ENCODE peak calls at places on chromosome 13, in six cellular contexts. One of them, this sample, is unnamed.

GRCh38 chr13:95245072-95245471 is 56.2 kb downstream of the ABCC4 start:
- DNase-seq in SK-N-SH: no peak
- DNase-seq in K562: no peak
- DNase-seq in GM12878: no peak
- DNase-seq in HepG2: no peak
- DNase-seq in HCT116: no peak
- DNase-seq in this sample: no peak

GRCh38 chr13:105334211-105334610 is 1201.3 kb downstream of the EFNB2 start:
- DNase-seq in HepG2: no peak
- DNase-seq in K562: no peak
- DNase-seq in SK-N-SH: no peak
- DNase-seq in GM12878: no peak
- DNase-seq in HCT116: no peak
- DNase-seq in this sample: no peak

GRCh38 chr13:51249767-51250741 is 27.9 kb downstream of the FAM124A start:
- DNase-seq in HepG2: peak; percentile 13
- DNase-seq in HCT116: peak; percentile 4
- DNase-seq in K562: peak; percentile 24
- DNase-seq in GM12878: no peak
- DNase-seq in SK-N-SH: peak; percentile 65
- DNase-seq in this sample: no peak

GRCh38 chr13:26910754-26911465 is 150.3 kb upstream of the GPR12 start:
- DNase-seq in SK-N-SH: no peak
- DNase-seq in HepG2: no peak
- DNase-seq in HCT116: no peak
- DNase-seq in GM12878: no peak
- DNase-seq in K562: no peak
- DNase-seq in this sample: no peak

GRCh38 chr13:26977541-26977940 is 194.1 kb downstream of the USP12 start:
- DNase-seq in K562: no peak
- DNase-seq in SK-N-SH: no peak
- DNase-seq in HCT116: no peak
- DNase-seq in HepG2: no peak
- DNase-seq in GM12878: no peak
- DNase-seq in this sample: no peak

GRCh38 chr13:110869805-110870706 is 44.8 kb downstream of the ANKRD10 start:
- DNase-seq in K562: peak; percentile 79
- DNase-seq in SK-N-SH: peak; percentile 58
- DNase-seq in GM12878: no peak
- DNase-seq in HepG2: peak; percentile 89
- DNase-seq in HCT116: peak; percentile 99
- DNase-seq in this sample: peak; percentile 95

GRCh38 chr13:101204270-101205011 is 211.9 kb downstream of the NALCN start:
- DNase-seq in K562: no peak
- DNase-seq in SK-N-SH: peak; percentile 18
- DNase-seq in HepG2: no peak
- DNase-seq in HCT116: no peak
- DNase-seq in GM12878: no peak
- DNase-seq in this sample: no peak

GRCh38 chr13:37138169-37138568 is 32.7 kb upstream of the CSNK1A1L start:
- DNase-seq in GM12878: no peak
- DNase-seq in SK-N-SH: no peak
- DNase-seq in HepG2: peak; percentile 19
- DNase-seq in K562: no peak
- DNase-seq in HCT116: peak; percentile 1
- DNase-seq in this sample: no peak

GRCh38 chr13:29594310-29594709 is 1.2 kb downstream of the SLC7A1 start:
- DNase-seq in HepG2: peak; percentile 81
- DNase-seq in SK-N-SH: peak; percentile 62
- DNase-seq in GM12878: peak; percentile 21
- DNase-seq in HCT116: no peak
- DNase-seq in K562: no peak
- DNase-seq in this sample: peak; percentile 41

GRCh38 chr13:98677398-98677797 is 75.1 kb downstream of the SLC15A1 start:
- DNase-seq in GM12878: no peak
- DNase-seq in SK-N-SH: no peak
- DNase-seq in HepG2: no peak
- DNase-seq in HCT116: no peak
- DNase-seq in K562: no peak
- DNase-seq in this sample: no peak

GRCh38 chr13:83880275-83881027 is 1.8 kb downstream of the SLITRK1 start:
- DNase-seq in HepG2: no peak
- DNase-seq in GM12878: no peak
- DNase-seq in SK-N-SH: no peak
- DNase-seq in K562: no peak
- DNase-seq in HCT116: no peak
- DNase-seq in this sample: no peak

GRCh38 chr13:66492479-66492878 is 737.7 kb downstream of the PCDH9 start:
- DNase-seq in HepG2: peak; percentile 3
- DNase-seq in K562: peak; percentile 4
- DNase-seq in SK-N-SH: peak; percentile 4
- DNase-seq in HCT116: peak; percentile 10
- DNase-seq in GM12878: no peak
- DNase-seq in this sample: no peak

GRCh38 chr13:111183087-111183645 is 68.1 kb downstream of the ARHGEF7 start:
- DNase-seq in GM12878: no peak
- DNase-seq in HepG2: no peak
- DNase-seq in HCT116: no peak
- DNase-seq in SK-N-SH: no peak
- DNase-seq in K562: no peak
- DNase-seq in this sample: no peak

GRCh38 chr13:113468461-113469147 is 15.3 kb upstream of the ADPRHL1 start:
- DNase-seq in HCT116: no peak
- DNase-seq in GM12878: no peak
- DNase-seq in SK-N-SH: no peak
- DNase-seq in HepG2: no peak
- DNase-seq in K562: no peak
- DNase-seq in this sample: no peak

GRCh38 chr13:43835701-43836100 is 43.8 kb downstream of the CCDC122 start:
- DNase-seq in K562: no peak
- DNase-seq in SK-N-SH: no peak
- DNase-seq in GM12878: no peak
- DNase-seq in HepG2: no peak
- DNase-seq in HCT116: no peak
- DNase-seq in this sample: no peak

GRCh38 chr13:30576528-30576927 is 41.2 kb upstream of the USPL1 start:
- DNase-seq in HCT116: no peak
- DNase-seq in GM12878: no peak
- DNase-seq in K562: no peak
- DNase-seq in SK-N-SH: no peak
- DNase-seq in HepG2: peak; percentile 1
- DNase-seq in this sample: no peak

GRCh38 chr13:77986699-77987098 is 68.1 kb upstream of the EDNRB start:
- DNase-seq in SK-N-SH: no peak
- DNase-seq in K562: no peak
- DNase-seq in HepG2: no peak
- DNase-seq in HCT116: no peak
- DNase-seq in GM12878: no peak
- DNase-seq in this sample: no peak

GRCh38 chr13:47463726-47464125 is 537.3 kb downstream of the SUCLA2 start:
- DNase-seq in K562: no peak
- DNase-seq in GM12878: no peak
- DNase-seq in SK-N-SH: no peak
- DNase-seq in HepG2: no peak
- DNase-seq in HCT116: no peak
- DNase-seq in this sample: no peak

GRCh38 chr13:77507931-77508776 is 27.4 kb upstream of the SCEL start:
- DNase-seq in HepG2: no peak
- DNase-seq in SK-N-SH: no peak
- DNase-seq in K562: no peak
- DNase-seq in HCT116: peak; percentile 42
- DNase-seq in GM12878: no peak
- DNase-seq in this sample: no peak

GRCh38 chr13:43057653-43058317 is 34.4 kb downstream of the DNAJC15 start:
- DNase-seq in K562: no peak
- DNase-seq in HCT116: peak; percentile 68
- DNase-seq in SK-N-SH: no peak
- DNase-seq in HepG2: peak; percentile 97
- DNase-seq in GM12878: no peak
- DNase-seq in this sample: no peak

GRCh38 chr13:43339843-43340550 is 316.6 kb downstream of the DNAJC15 start:
- DNase-seq in HepG2: no peak
- DNase-seq in K562: no peak
- DNase-seq in GM12878: no peak
- DNase-seq in SK-N-SH: no peak
- DNase-seq in HCT116: no peak
- DNase-seq in this sample: no peak

GRCh38 chr13:28819046-28819747 is 942 bp upstream of the MTUS2 start:
- DNase-seq in HCT116: no peak
- DNase-seq in K562: peak; percentile 8
- DNase-seq in GM12878: no peak
- DNase-seq in HepG2: no peak
- DNase-seq in SK-N-SH: no peak
- DNase-seq in this sample: no peak

GRCh38 chr13:51311957-51312520 is 27.5 kb upstream of the SERPINE3 start:
- DNase-seq in SK-N-SH: no peak
- DNase-seq in K562: no peak
- DNase-seq in HCT116: no peak
- DNase-seq in HepG2: no peak
- DNase-seq in GM12878: no peak
- DNase-seq in this sample: no peak

GRCh38 chr13:25906211-25906661 is 145.6 kb downstream of the SHISA2 start:
- DNase-seq in HCT116: no peak
- DNase-seq in HepG2: no peak
- DNase-seq in K562: no peak
- DNase-seq in GM12878: no peak
- DNase-seq in SK-N-SH: no peak
- DNase-seq in this sample: no peak

GRCh38 chr13:50386527-50387123 is 371.4 kb downstream of the KCNRG start:
- DNase-seq in K562: no peak
- DNase-seq in HCT116: no peak
- DNase-seq in SK-N-SH: no peak
- DNase-seq in HepG2: no peak
- DNase-seq in GM12878: no peak
- DNase-seq in this sample: no peak

GRCh38 chr13:43354147-43354945 is 331.0 kb downstream of the DNAJC15 start:
- DNase-seq in GM12878: no peak
- DNase-seq in HepG2: no peak
- DNase-seq in HCT116: no peak
- DNase-seq in K562: no peak
- DNase-seq in SK-N-SH: peak; percentile 19
- DNase-seq in this sample: no peak

GRCh38 chr13:44422755-44423643 is 49.4 kb downstream of the SERP2 start:
- DNase-seq in K562: no peak
- DNase-seq in HepG2: no peak
- DNase-seq in SK-N-SH: no peak
- DNase-seq in GM12878: no peak
- DNase-seq in HCT116: no peak
- DNase-seq in this sample: no peak

DNA sequence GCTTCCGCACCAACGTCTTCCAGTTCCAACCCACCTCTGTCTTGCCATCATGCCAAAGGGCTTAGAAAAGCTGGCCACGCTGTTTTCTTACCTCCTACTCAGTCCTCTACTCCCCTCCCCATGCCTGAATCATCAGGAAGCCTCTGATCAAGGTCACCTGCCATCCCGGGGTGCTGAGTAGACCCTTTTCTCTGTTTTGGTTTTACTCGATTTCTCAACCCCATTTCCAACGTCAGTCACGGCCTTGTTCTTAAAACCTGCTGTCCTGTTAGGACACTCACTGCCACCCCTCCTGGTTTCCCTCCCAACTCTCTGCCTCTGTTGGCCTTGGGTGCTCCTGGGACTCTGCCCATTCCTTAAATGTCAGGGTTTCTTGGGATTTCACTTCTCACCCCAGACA is 350.1 kb downstream of the FOXO1 start:
- DNase-seq in K562: no peak
- DNase-seq in HepG2: no peak
- DNase-seq in GM12878: no peak
- DNase-seq in HCT116: no peak
- DNase-seq in SK-N-SH: no peak
- DNase-seq in this sample: no peak
- TF ChIP-seq REST in K562: no peak
- TF ChIP-seq REST in HepG2: no peak
- TF ChIP-seq REST in GM12878: no peak
- TF ChIP-seq REST in HCT116: no peak
- TF ChIP-seq REST in SK-N-SH: no peak
- TF ChIP-seq REST in this sample: no peak

GRCh38 chr13:22592515-22592914 is 588.3 kb upstream of the SGCG start:
- DNase-seq in HepG2: no peak
- DNase-seq in GM12878: no peak
- DNase-seq in K562: no peak
- DNase-seq in HCT116: no peak
- DNase-seq in SK-N-SH: no peak
- DNase-seq in this sample: no peak
- TF ChIP-seq SIN3A in HepG2: no peak
- TF ChIP-seq SIN3A in GM12878: no peak
- TF ChIP-seq SIN3A in K562: no peak
- TF ChIP-seq SIN3A in HCT116: no peak
- TF ChIP-seq SIN3A in SK-N-SH: no peak
- TF ChIP-seq SIN3A in this sample: no peak

GRCh38 chr13:71312923-71313322 is 554.1 kb downstream of the DACH1 start:
- DNase-seq in HCT116: no peak
- DNase-seq in SK-N-SH: no peak
- DNase-seq in K562: no peak
- DNase-seq in GM12878: no peak
- DNase-seq in HepG2: no peak
- DNase-seq in this sample: no peak

GRCh38 chr13:71320452-71320851 is 546.6 kb downstream of the DACH1 start:
- DNase-seq in GM12878: no peak
- DNase-seq in K562: no peak
- DNase-seq in HCT116: no peak
- DNase-seq in SK-N-SH: no peak
- DNase-seq in HepG2: peak; percentile 24
- DNase-seq in this sample: no peak

DNA sequence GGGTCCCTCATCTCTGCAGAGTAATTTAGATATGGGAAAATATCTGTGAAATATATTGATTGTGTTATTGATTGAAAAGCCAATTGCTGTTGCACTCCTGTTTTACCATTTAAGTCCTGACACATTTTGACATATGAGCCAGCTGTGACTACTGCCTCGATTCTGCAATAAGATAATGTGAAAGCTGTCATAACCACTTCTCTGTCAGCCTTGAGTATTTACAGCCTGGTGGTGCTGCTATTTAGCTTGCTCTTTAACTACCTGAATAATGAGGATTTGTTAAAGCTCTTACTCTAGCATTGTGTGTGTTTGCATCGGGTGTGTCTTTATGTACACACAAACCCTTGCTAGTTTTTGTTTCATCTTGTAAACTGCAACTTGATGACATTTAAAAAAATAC is 550.0 kb downstream of the DACH1 start:
- DNase-seq in GM12878: no peak
- DNase-seq in SK-N-SH: peak; percentile 6
- DNase-seq in HCT116: no peak
- DNase-seq in K562: no peak
- DNase-seq in HepG2: no peak
- DNase-seq in this sample: no peak
- TF ChIP-seq REST in GM12878: no peak
- TF ChIP-seq REST in SK-N-SH: no peak
- TF ChIP-seq REST in HCT116: no peak
- TF ChIP-seq REST in K562: no peak
- TF ChIP-seq REST in HepG2: no peak
- TF ChIP-seq REST in this sample: no peak

DNA sequence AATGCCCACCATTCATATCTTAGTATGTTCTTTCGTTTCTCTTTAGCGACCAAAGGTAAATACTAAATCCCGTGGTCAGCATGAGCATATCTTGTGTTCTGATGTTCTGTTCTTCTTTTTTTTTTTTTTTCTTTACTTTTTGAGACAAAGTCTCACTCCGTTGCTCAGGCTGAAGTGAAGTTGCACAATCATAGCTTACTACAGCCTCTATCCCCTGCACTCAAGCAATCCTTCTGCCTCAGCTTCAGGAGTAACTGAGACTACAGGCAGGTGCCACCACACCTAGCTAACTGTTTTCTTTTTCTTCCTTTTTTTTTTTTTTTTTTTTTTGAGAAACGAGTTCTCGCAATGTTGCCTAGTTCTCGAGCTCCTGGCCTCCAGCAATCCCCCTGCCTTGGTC is 60.9 kb upstream of the ATP12A start:
- DNase-seq in HCT116: no peak
- DNase-seq in HepG2: no peak
- DNase-seq in GM12878: no peak
- DNase-seq in K562: no peak
- DNase-seq in SK-N-SH: no peak
- DNase-seq in this sample: no peak
- TF ChIP-seq SIN3A in HCT116: no peak
- TF ChIP-seq SIN3A in HepG2: no peak
- TF ChIP-seq SIN3A in GM12878: no peak
- TF ChIP-seq SIN3A in K562: no peak
- TF ChIP-seq SIN3A in SK-N-SH: no peak
- TF ChIP-seq SIN3A in this sample: no peak